ENCODE peak calls at places on chromosome 19, in four cellular contexts. P is GM12878, L is HCT116, H is HepG2. U is an unnamed sample.

GRCh38 chr19:44848805-44849457 is 2.8 kb downstream of the NECTIN2 start:
- DNase-seq in P (no peak), L (no peak), H (no peak), U (no peak)

GRCh38 chr19:55118401-55118991 is 1.1 kb upstream of the PPP1R12C start:
- DNase-seq in L (no peak), H (no peak), P (no peak), U (peak)

GRCh38 chr19:17450264-17451075 is 2.0 kb upstream of the TMEM221 start:
- DNase-seq in L (peak), P (no peak), H (no peak), U (no peak)

GRCh38 chr19:45217957-45218334 is 27.3 kb downstream of the EXOC3L2 start:
- DNase-seq in H (no peak), L (no peak), P (no peak), U (peak)

GRCh38 chr19:58518261-58519086 is 1.1 kb downstream of the ZBTB45 start:
- DNase-seq in P (no peak), L (no peak), H (no peak), U (no peak)

GRCh38 chr19:55640577-55641375 is at the start of gene ZNF580:
- DNase-seq in L (no peak), H (peak), P (no peak), U (peak)

GRCh38 chr19:48553676-48554384 is 1.9 kb downstream of the SULT2B1 start:
- DNase-seq in H (peak), P (no peak), L (no peak), U (peak)

GRCh38 chr19:34109596-34109995 is 62.7 kb upstream of the LSM14A start:
- DNase-seq in L (no peak), P (no peak), H (no peak), U (no peak)

GRCh38 chr19:55172741-55173140 is 6.3 kb upstream of the DNAAF3 start:
- DNase-seq in H (no peak), P (no peak), L (no peak), U (no peak)

GRCh38 chr19:56933014-56933705 is 92.6 kb upstream of the PEG3 start:
- DNase-seq in P (no peak), H (no peak), L (no peak), U (no peak)

GRCh38 chr19:28705008-28705407 is 507.9 kb downstream of the UQCRFS1 start:
- DNase-seq in H (peak), P (no peak), L (no peak), U (peak)

GRCh38 chr19:14536926-14537692 is 7.7 kb downstream of the TECR start:
- DNase-seq in L (peak), P (no peak), H (no peak), U (peak)
- H3K4me2 ChIP-seq in L (peak), P (no peak), H (no peak), U (peak)

GRCh38 chr19:1269478-1270167 is 491 bp downstream of the CIRBP start:
- DNase-seq in P (no peak), H (peak), L (no peak), U (peak)
- TF ChIP-seq REST in P (no peak), H (no peak), L (no peak), U (no peak)

DNA sequence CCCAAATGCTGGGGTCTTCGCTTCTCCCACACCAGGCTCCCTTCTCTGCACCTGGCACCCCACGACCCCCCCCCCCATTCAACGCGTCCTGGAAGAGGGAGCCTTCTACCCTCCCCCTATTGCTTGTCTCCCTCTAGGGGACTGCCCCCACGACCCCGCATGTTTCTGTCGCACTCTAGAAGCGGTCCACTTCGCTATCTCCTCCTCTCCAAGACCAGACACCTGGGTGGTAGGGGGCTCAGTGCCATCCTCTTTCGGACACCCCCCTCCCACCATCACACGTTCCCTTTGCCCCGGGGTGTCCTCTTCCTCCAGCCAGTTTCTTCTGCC is 1.5 kb downstream of the TGFB1 start:
- DNase-seq in H (no peak), L (no peak), P (no peak), U (no peak)
- TF ChIP-seq EZH2 in H (no peak), L (no peak), P (no peak), U (no peak)

GRCh38 chr19:18491995-18492953 is 29.6 kb downstream of the ELL start:
- DNase-seq in H (no peak), P (no peak), L (no peak), U (no peak)

GRCh38 chr19:18496167-18496979 is 25.5 kb downstream of the ELL start:
- DNase-seq in L (no peak), P (no peak), H (peak), U (no peak)

GRCh38 chr19:18494267-18494607 is 27.6 kb downstream of the ELL start:
- DNase-seq in P (no peak), L (no peak), H (no peak), U (no peak)

GRCh38 chr19:18495204-18495911 is 26.5 kb downstream of the ELL start:
- DNase-seq in H (no peak), P (no peak), L (no peak), U (no peak)

GRCh38 chr19:18493440-18494266 is 28.2 kb downstream of the ELL start:
- DNase-seq in L (no peak), P (no peak), H (no peak), U (no peak)
- H3K4me2 ChIP-seq in L (no peak), P (no peak), H (peak), U (no peak)

DNA sequence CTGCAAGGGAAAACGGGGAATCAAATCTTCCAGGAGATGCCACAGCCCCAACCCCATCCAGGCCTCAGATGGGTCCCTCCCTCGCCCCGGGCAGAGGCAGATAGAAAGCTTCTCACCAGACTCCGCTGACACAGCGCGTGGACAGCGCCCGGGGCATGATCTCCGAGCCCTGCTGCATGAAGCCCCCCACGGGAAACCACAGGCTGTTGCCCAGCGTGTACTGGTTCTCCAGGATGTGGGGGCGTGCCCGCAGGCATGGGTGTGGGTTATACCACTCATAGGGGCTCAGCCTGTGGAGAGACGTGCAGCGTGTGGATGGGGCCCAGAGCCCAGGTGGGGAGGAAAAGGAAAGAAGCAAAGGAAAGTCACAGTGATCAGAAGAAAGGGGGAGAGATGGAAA is 27.2 kb upstream of the ATP1A3 start:
- DNase-seq in L (no peak), H (no peak), P (no peak), U (no peak)
- TF ChIP-seq REST in L (no peak), H (no peak), P (no peak), U (no peak)

GRCh38 chr19:5977785-5978605 is at the start of gene RANBP3:
- DNase-seq in L (peak), H (peak), P (peak), U (peak)

GRCh38 chr19:5978606-5979552 is 939 bp upstream of the RANBP3 start:
- DNase-seq in P (no peak), H (no peak), L (no peak), U (no peak)

GRCh38 chr19:5975388-5975728 is 2.6 kb downstream of the RANBP3 start:
- DNase-seq in P (no peak), H (no peak), L (no peak), U (no peak)

GRCh38 chr19:5976768-5977167 is 1.2 kb downstream of the RANBP3 start:
- DNase-seq in L (no peak), P (no peak), H (no peak), U (no peak)

GRCh38 chr19:5977222-5977784 is 637 bp downstream of the RANBP3 start:
- DNase-seq in P (no peak), L (no peak), H (no peak), U (no peak)
- TF ChIP-seq EZH2 in P (no peak), L (no peak), H (no peak), U (no peak)

GRCh38 chr19:41910992-41911888 is 17.0 kb downstream of the ERFL start:
- DNase-seq in P (no peak), H (no peak), L (no peak), U (no peak)
- H3K4me2 ChIP-seq in P (no peak), H (no peak), L (no peak), U (no peak)

GRCh38 chr19:38946229-38947010 is 15.7 kb downstream of the MRPS12 start:
- DNase-seq in P (no peak), L (no peak), H (no peak), U (no peak)
- TF ChIP-seq REST in P (peak), L (peak), H (no peak), U (peak)

GRCh38 chr19:592101-592500 is 2.4 kb downstream of the HCN2 start:
- DNase-seq in P (no peak), H (no peak), L (no peak), U (no peak)

GRCh38 chr19:589693-590395 is at the start of gene HCN2:
- DNase-seq in P (no peak), L (no peak), H (no peak), U (no peak)

GRCh38 chr19:590396-590745 is 690 bp downstream of the HCN2 start:
- DNase-seq in P (no peak), L (no peak), H (no peak), U (no peak)

GRCh38 chr19:591099-591958 is 1.6 kb downstream of the HCN2 start:
- DNase-seq in H (no peak), P (no peak), L (no peak), U (peak)

DNA sequence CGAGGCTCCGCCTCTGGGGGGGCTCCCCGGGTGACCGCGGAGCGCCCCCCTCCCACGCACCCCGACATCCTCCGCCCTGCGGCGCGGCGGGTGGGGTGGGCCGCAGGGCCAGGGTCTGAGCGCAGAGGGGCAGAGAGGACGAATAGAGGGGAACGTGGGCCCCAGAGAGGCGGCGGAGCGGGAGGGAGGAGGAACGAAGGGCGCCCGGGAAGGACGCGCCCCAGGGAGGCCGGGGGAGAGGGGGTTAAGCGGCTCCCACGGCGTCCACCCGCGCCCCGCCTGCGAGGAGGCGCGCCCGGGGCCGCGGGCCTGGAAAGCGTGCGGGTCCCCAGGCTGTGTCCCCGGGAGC is 1.0 kb downstream of the HCN2 start:
- DNase-seq in L (no peak), P (no peak), H (no peak), U (no peak)
- TF ChIP-seq EZH2 in L (no peak), P (no peak), H (no peak), U (no peak)

U was measured in GM23338.